ENCODE peak calls at places on chromosome 13, in ten cellular contexts. H is amniotic stem cell; D is ascending aorta; P is nephron progenitor cell; U is iPS DF 19.7; T is GOT3; Y is substantia nigra; L is GM04504; B is DMS 273 treated with DMSO at 0.1 percent for 48 hours; Q is stimulated activated CD4-positive, alpha-beta T cell treated with anti-CD3 and anti-CD28 coated beads, Interleukin-4, amount 100 ng/mL, for 4 hours. I is an unnamed sample.

GRCh38 chr13:113990321-113990837 is 16.5 kb upstream of the C13orf46 start:
- DNase-seq in D (no peak), T (no peak), L (no peak), U (no peak), Y (no peak), B (no peak), P (no peak), H (no peak), Q (no peak), I (no peak)

GRCh38 chr13:109454167-109454917 is 332.0 kb downstream of the IRS2 start:
- DNase-seq in H (peak), L (peak), T (no peak), P (no peak), B (no peak), D (no peak), Q (no peak), Y (no peak), U (no peak), I (no peak)

GRCh38 chr13:88926890-88927502 is 1255.8 kb downstream of the SLITRK5 start:
- DNase-seq in P (no peak), T (no peak), U (no peak), Q (no peak), B (no peak), D (no peak), L (no peak), H (no peak), Y (no peak), I (no peak)

GRCh38 chr13:65917731-65918130 is 1312.4 kb downstream of the PCDH9 start:
- DNase-seq in B (no peak), U (no peak), T (no peak), L (no peak), Q (no peak), H (no peak), D (no peak), Y (no peak), P (no peak), I (no peak)

GRCh38 chr13:46665630-46666482 is 112.9 kb downstream of the LRCH1 start:
- DNase-seq in L (no peak), U (no peak), T (no peak), D (no peak), P (no peak), Q (no peak), H (no peak), B (no peak), Y (no peak), I (no peak)

GRCh38 chr13:28684257-28684656 is 25.3 kb downstream of the POMP start:
- DNase-seq in U (peak), T (no peak), D (no peak), Q (no peak), B (no peak), P (peak), L (no peak), Y (no peak), H (no peak), I (no peak)

GRCh38 chr13:99935772-99936171 is 35.8 kb downstream of the ZIC5 start:
- DNase-seq in B (no peak), H (no peak), Y (no peak), T (no peak), Q (no peak), U (no peak), L (no peak), D (no peak), P (no peak), I (no peak)

GRCh38 chr13:53901593-53901992 is 873.0 kb downstream of the OLFM4 start:
- DNase-seq in L (no peak), H (no peak), T (no peak), U (no peak), B (no peak), Y (no peak), Q (no peak), P (no peak), D (no peak), I (no peak)

I was measured in breast epithelium.